ENCODE peak calls at places on chromosome 10, in five cellular contexts. B is K562, G is HepG2, T is endothelial cell of umbilical vein, J is GM12878. F is an unnamed sample.

GRCh38 chr10:95096143-95096542 is 26.8 kb upstream of the CYP2C8 start:
- DNase-seq in B (no peak), T (no peak), J (no peak), G (no peak), F (no peak)

GRCh38 chr10:103235775-103236174 is 9.9 kb upstream of the RPEL1 start:
- DNase-seq in J (no peak), B (no peak), T (no peak), G (no peak), F (no peak)

GRCh38 chr10:68560916-68561691 is 967 bp downstream of the TET1 start:
- DNase-seq in T (no peak), B (peak), J (no peak), G (peak), F (no peak)

GRCh38 chr10:35412900-35413491 is 76.7 kb downstream of the CCNY start:
- DNase-seq in G (no peak), T (peak), J (no peak), B (peak), F (no peak)

GRCh38 chr10:78991187-78991586 is 77.6 kb upstream of the ZMIZ1 start:
- DNase-seq in T (no peak), G (no peak), J (no peak), B (no peak), F (no peak)

GRCh38 chr10:128102480-128103228 is 23.6 kb downstream of the MKI67 start:
- DNase-seq in G (no peak), T (no peak), B (no peak), J (no peak), F (no peak)

GRCh38 chr10:132849546-132850031 is 63.6 kb upstream of the NKX6-2 start:
- DNase-seq in B (no peak), T (no peak), G (no peak), J (no peak), F (no peak)

GRCh38 chr10:86757110-86757790 is 831 bp downstream of the BMPR1A start:
- DNase-seq in B (peak), G (peak), T (no peak), J (no peak), F (peak)

GRCh38 chr10:73649876-73650536 is 5.8 kb downstream of the SYNPO2L start:
- DNase-seq in T (no peak), J (no peak), G (no peak), B (no peak), F (no peak)

GRCh38 chr10:33326897-33327296 is 7.6 kb downstream of the NRP1 start:
- DNase-seq in G (no peak), B (no peak), T (no peak), J (no peak), F (no peak)

GRCh38 chr10:63976538-63976937 is 455.3 kb downstream of the REEP3 start:
- DNase-seq in T (peak), J (no peak), B (peak), G (peak), F (peak)

GRCh38 chr10:29150010-29150409 is 138.9 kb upstream of the LYZL1 start:
- DNase-seq in J (no peak), T (peak), G (no peak), B (no peak), F (no peak)

GRCh38 chr10:8508882-8509281 is 454.4 kb downstream of the GATA3 start:
- DNase-seq in G (no peak), B (no peak), T (no peak), J (no peak), F (no peak)

GRCh38 chr10:5811387-5811821 is 1.8 kb downstream of the GDI2 start:
- DNase-seq in B (peak), T (peak), J (no peak), G (peak), F (peak)

GRCh38 chr10:109931153-109931552 is 7.8 kb upstream of the XPNPEP1 start:
- DNase-seq in G (no peak), J (no peak), T (no peak), B (no peak), F (no peak)

GRCh38 chr10:103835121-103836045 is 20.0 kb downstream of the SH3PXD2A start:
- DNase-seq in G (no peak), T (no peak), B (no peak), J (no peak), F (peak)

GRCh38 chr10:24480447-24480846 is 243.2 kb downstream of the ARHGAP21 start:
- DNase-seq in B (no peak), G (no peak), T (no peak), J (no peak), F (no peak)

GRCh38 chr10:132840698-132841097 is 54.8 kb upstream of the NKX6-2 start:
- DNase-seq in G (no peak), B (no peak), T (no peak), J (no peak), F (no peak)

GRCh38 chr10:64209574-64209973 is 688.4 kb downstream of the REEP3 start:
- DNase-seq in J (no peak), T (no peak), G (no peak), B (no peak), F (no peak)

GRCh38 chr10:79385392-79385795 is 38.1 kb downstream of the PPIF start:
- DNase-seq in T (no peak), J (no peak), B (no peak), G (no peak), F (no peak)

GRCh38 chr10:5685764-5686240 is 1.2 kb downstream of the TASOR2 start:
- DNase-seq in J (no peak), T (no peak), G (no peak), B (no peak), F (no peak)

GRCh38 chr10:12367272-12367671 is 17.9 kb downstream of the CAMK1D start:
- DNase-seq in G (no peak), J (no peak), B (no peak), T (no peak), F (no peak)

GRCh38 chr10:12375076-12375504 is 25.7 kb downstream of the CAMK1D start:
- DNase-seq in T (no peak), B (no peak), G (no peak), J (no peak), F (no peak)

GRCh38 chr10:12364559-12364958 is 15.2 kb downstream of the CAMK1D start:
- DNase-seq in B (no peak), J (no peak), G (no peak), T (no peak), F (no peak)

GRCh38 chr10:12372846-12373245 is 23.5 kb downstream of the CAMK1D start:
- DNase-seq in J (no peak), G (no peak), B (no peak), T (no peak), F (no peak)

DNA sequence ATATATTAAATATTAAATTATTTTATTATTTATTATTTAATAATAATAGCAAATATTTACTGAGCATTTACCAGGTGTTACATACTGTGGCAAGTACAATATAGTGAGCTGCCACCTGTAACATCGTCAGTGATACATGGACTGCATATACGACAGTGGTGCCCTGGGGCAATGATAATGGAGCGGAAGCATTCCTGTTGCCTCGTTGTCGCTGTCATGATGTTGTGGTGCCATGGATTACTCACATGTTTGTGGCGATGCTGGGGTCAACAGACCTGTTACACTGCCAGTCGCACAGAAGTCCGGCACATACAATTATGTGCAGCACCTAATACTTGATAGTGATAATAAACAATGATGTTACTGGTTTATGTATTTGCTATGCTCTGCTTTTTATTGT is 20.6 kb downstream of the CAMK1D start:
- DNase-seq in G (no peak), T (no peak), J (no peak), B (no peak), F (no peak)
- TF ChIP-seq MYC in G (no peak), T (no peak), J (no peak), B (no peak), F (no peak)

DNA sequence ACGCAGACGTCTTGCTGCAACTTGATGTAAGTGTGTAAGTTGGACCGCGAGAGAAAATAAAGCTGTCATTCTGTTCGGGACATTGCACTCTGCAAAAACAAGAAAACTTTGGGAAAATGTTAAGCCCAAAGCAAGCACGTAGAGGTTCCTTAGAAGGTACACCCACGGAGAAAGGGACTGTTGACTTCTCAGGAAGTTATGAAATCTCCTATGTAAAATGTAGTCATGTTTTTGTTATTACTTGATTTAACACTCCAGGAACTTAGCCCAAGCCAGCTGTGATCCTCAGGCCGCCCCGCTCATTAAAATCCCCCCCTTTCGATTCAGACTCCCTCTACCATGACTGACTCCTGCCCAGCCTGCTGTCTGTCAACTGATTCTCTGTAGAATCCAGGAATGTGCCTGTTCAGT is 196.0 kb upstream of the TCF7L2 start:
- DNase-seq in B (no peak), J (no peak), T (peak), G (no peak), F (no peak)
- H3K4me2 ChIP-seq in B (no peak), J (no peak), T (no peak), G (no peak), F (no peak)

GRCh38 chr10:131779661-131780394 is 121.0 kb upstream of the PPP2R2D start:
- DNase-seq in J (no peak), T (no peak), G (no peak), B (no peak), F (no peak)
- TF ChIP-seq MYC in J (no peak), T (no peak), G (no peak), B (no peak), F (no peak)

GRCh38 chr10:88659725-88660592 is 4.3 kb upstream of the LIPF start:
- DNase-seq in B (no peak), T (no peak), J (no peak), G (no peak), F (no peak)
- H3K4me2 ChIP-seq in B (no peak), T (no peak), J (no peak), G (no peak), F (no peak)

F was measured in A549.